ENCODE peak calls at places on chromosome X, in eight cellular contexts. N is kidney; M is adrenal gland; H is astrocyte; Q is spleen; K is esophagus squamous epithelium; U is CD8-positive, alpha-beta T cell; W is hepatocyte. O is an unnamed sample.
A peak's percentile ranks its signal among the peaks of the same experiment; 100 is the strongest.

GRCh38 chrX:40171513-40172168 is 73.9 kb upstream of the BCOR start:
- DNase-seq in N (peak; percentile 79), M (no peak), H (peak; percentile 35), Q (peak; percentile 86), K (no peak), U (no peak), W (peak; percentile 71), O (no peak)

GRCh38 chrX:119735467-119735866 is 22.9 kb upstream of the SOWAHD start:
- DNase-seq in N (no peak), M (no peak), H (no peak), Q (peak; percentile 59), K (no peak), U (no peak), W (no peak), O (no peak)

GRCh38 chrX:30865020-30865419 is 24.0 kb downstream of the TAB3 start:
- DNase-seq in N (no peak), M (no peak), H (no peak), Q (no peak), K (no peak), U (no peak), W (peak; percentile 11), O (no peak)

GRCh38 chrX:104618106-104618895 is 52.3 kb downstream of the IL1RAPL2 start:
- DNase-seq in N (no peak), M (no peak), H (no peak), Q (no peak), K (no peak), U (no peak), W (no peak), O (no peak)

GRCh38 chrX:48971325-48972213 is at the start of gene KCND1:
- DNase-seq in N (peak; percentile 88), M (no peak), H (peak; percentile 64), Q (no peak), K (no peak), U (no peak), W (peak; percentile 38), O (no peak)

GRCh38 chrX:49842603-49843002 is 13.5 kb downstream of the PAGE4 start:
- DNase-seq in N (no peak), M (no peak), H (no peak), Q (no peak), K (no peak), U (no peak), W (no peak), O (no peak)

GRCh38 chrX:39504850-39505259 is 592.9 kb downstream of the BCOR start:
- DNase-seq in N (no peak), M (no peak), H (no peak), Q (no peak), K (no peak), U (no peak), W (no peak), O (no peak)

GRCh38 chrX:106933538-106933961 is 13.3 kb downstream of the CLDN2 start:
- DNase-seq in N (no peak), M (peak; percentile 55), H (peak; percentile 47), Q (no peak), K (no peak), U (no peak), W (peak; percentile 59), O (no peak)

GRCh38 chrX:141733371-141733770 is 34.8 kb upstream of the SPANXD start:
- DNase-seq in N (no peak), M (no peak), H (peak; percentile 22), Q (no peak), K (no peak), U (no peak), W (no peak), O (no peak)

GRCh38 chrX:150841466-150842197 is 56.8 kb downstream of the CD99L2 start:
- DNase-seq in N (no peak), M (peak; percentile 15), H (peak; percentile 23), Q (no peak), K (no peak), U (no peak), W (no peak), O (no peak)

GRCh38 chrX:56782791-56783449 is 53.9 kb downstream of the NBDY start:
- DNase-seq in N (peak; percentile 80), M (peak; percentile 51), H (no peak), Q (peak; percentile 85), K (no peak), U (no peak), W (no peak), O (no peak)

GRCh38 chrX:3501833-3502535 is 155.5 kb upstream of the MXRA5 start:
- DNase-seq in N (no peak), M (no peak), H (peak; percentile 89), Q (no peak), K (no peak), U (no peak), W (no peak), O (peak; percentile 10)

GRCh38 chrX:120514236-120514635 is 45.1 kb upstream of the LAMP2 start:
- DNase-seq in N (no peak), M (no peak), H (no peak), Q (no peak), K (no peak), U (no peak), W (peak; percentile 24), O (no peak)

GRCh38 chrX:134186362-134187121 is 50.4 kb upstream of the CCDC160 start:
- DNase-seq in N (no peak), M (no peak), H (no peak), Q (no peak), K (no peak), U (peak; percentile 11), W (no peak), O (no peak)

GRCh38 chrX:44003975-44004374 is 30.8 kb upstream of the NDP start:
- DNase-seq in N (no peak), M (no peak), H (peak; percentile 23), Q (no peak), K (no peak), U (no peak), W (no peak), O (no peak)

GRCh38 chrX:3346436-3347329 is at the start of gene MXRA5:
- DNase-seq in N (peak; percentile 71), M (peak; percentile 57), H (peak; percentile 62), Q (no peak), K (no peak), U (no peak), W (peak; percentile 52), O (no peak)

DNA sequence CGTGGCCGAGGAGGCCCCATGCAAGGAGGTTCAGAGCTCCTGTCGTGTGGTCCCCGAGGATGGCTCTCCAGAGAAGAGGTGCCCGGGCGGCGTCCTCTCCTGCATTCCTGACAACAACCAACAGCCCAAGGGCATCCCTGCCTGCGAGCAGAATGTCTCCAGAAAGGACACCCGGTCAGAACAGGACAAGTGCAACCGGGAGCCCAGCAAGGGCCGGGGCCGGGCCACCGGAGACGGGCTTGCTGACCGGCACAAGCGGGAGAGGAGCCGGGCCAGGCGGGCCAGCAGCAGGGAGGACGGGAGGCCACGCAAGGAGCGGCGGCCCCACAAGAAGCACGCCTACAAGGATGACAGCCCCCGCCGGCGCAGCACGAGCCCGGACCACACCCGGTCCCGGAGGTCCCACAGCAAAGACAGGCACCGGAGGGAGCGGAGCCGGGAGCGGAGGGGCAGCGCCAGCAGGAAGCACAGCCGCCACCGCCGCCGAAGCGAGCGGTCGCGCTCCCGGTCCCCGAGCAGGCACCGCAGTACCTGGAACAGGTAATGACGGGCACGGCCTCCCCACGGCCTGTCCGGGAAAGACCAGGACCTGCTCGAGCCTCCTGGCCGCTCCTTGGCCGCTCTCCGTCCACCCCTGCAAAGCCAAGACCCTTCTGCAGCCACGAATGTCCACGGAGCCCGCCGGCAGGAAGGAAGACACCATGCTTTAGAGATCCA is 9.8 kb downstream of the AKAP17A start:
- DNase-seq in N (peak; percentile 65), M (no peak), H (no peak), Q (peak; percentile 74), K (no peak), U (no peak), W (no peak), O (no peak)
- H3K36me3 ChIP-seq in N (peaks cover 30% of the 10 kb centered on the region), M (peaks cover 70% of the 10 kb centered on the region), H (peaks cover 15% of the 10 kb centered on the region), Q (peaks cover 75% of the 10 kb centered on the region), K (peaks cover 45% of the 10 kb centered on the region), U (peaks cover 59% of the 10 kb centered on the region), W (peaks cover 3% of the 10 kb centered on the region), O (peaks cover 70% of the 10 kb centered on the region)

DNA sequence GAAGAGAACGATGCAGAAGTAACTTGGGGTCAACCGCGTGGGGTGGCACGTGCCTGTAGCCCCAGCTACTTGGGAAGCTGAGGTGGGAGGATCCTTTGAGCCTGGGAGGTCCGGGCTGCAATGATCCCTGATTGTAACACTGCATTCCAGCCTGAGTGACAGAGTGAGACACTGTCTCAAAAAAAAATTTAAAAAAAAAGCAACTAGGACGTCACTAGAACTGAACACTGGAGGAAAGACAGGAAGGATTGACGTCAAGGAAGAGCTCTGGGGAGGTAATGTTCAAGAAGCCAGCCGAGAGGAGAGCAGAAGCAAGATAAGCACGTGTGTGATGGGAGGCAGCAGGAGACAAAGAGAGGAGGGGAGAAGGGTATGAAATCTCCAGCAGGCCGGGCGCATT is 28.7 kb downstream of the S100G start:
- DNase-seq in N (peak; percentile 49), M (no peak), H (no peak), Q (no peak), K (no peak), U (no peak), W (no peak), O (no peak)
- H3K36me3 ChIP-seq in N (peaks cover 2% of the 10 kb centered on the region), M (no peaks in the 10 kb centered on the region), H (no peaks in the 10 kb centered on the region), Q (peaks cover 10% of the 10 kb centered on the region), K (no peaks in the 10 kb centered on the region), U (no peaks in the 10 kb centered on the region), W (no peaks in the 10 kb centered on the region), O (no peaks in the 10 kb centered on the region)

GRCh38 chrX:11108253-11108941 is 2.7 kb upstream of the HCCS start:
- DNase-seq in N (no peak), M (no peak), H (no peak), Q (no peak), K (no peak), U (no peak), W (no peak), O (no peak)

GRCh38 chrX:11113731-11114130 is 2.6 kb downstream of the HCCS start:
- DNase-seq in N (no peak), M (no peak), H (no peak), Q (no peak), K (no peak), U (no peak), W (no peak), O (no peak)

GRCh38 chrX:11109968-11110367 is 1.2 kb upstream of the HCCS start:
- DNase-seq in N (no peak), M (no peak), H (no peak), Q (no peak), K (no peak), U (no peak), W (no peak), O (no peak)

GRCh38 chrX:11111038-11111851 is at the start of gene HCCS:
- DNase-seq in N (peak; percentile 94), M (peak; percentile 84), H (peak; percentile 71), Q (peak; percentile 94), K (peak; percentile 11), U (peak; percentile 75), W (peak; percentile 86), O (peak; percentile 82)

GRCh38 chrX:11111947-11112346 is 815 bp downstream of the HCCS start:
- DNase-seq in N (no peak), M (no peak), H (no peak), Q (no peak), K (no peak), U (no peak), W (no peak), O (no peak)
- H3K36me3 ChIP-seq in N (peaks cover 3% of the 10 kb centered on the region), M (peaks cover 25% of the 10 kb centered on the region), H (peaks cover 12% of the 10 kb centered on the region), Q (peaks cover 11% of the 10 kb centered on the region), K (no peaks in the 10 kb centered on the region), U (peaks cover 12% of the 10 kb centered on the region), W (no peaks in the 10 kb centered on the region), O (no peaks in the 10 kb centered on the region)

DNA sequence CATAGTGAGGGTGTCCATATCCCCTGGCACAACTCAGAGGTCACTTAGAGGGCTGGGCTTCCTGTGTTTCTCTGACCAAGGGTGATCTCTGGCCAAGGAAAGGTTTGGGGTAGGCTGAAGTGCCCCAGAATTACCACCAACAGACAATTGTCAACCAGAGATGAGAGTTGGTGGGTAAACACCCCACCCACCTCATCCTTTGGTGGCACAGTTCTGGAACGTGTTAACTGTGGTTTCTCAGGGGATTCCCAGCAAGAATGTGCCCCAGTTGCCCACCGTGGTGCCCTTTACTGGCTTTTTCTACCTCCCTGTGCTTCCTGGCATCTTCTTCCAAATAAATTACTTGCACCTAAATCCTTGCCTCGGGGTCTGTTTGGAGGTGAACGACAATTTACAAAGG is 17.1 kb downstream of the GRPR start:
- DNase-seq in N (no peak), M (no peak), H (no peak), Q (no peak), K (no peak), U (no peak), W (no peak), O (no peak)
- H3K36me3 ChIP-seq in N (no peaks in the 10 kb centered on the region), M (no peaks in the 10 kb centered on the region), H (no peaks in the 10 kb centered on the region), Q (no peaks in the 10 kb centered on the region), K (no peaks in the 10 kb centered on the region), U (no peaks in the 10 kb centered on the region), W (no peaks in the 10 kb centered on the region), O (no peaks in the 10 kb centered on the region)